ENCODE peak calls at places on chromosomes 2 and 18, in four cellular contexts. Y is HCT116, R is sigmoid colon, H is prostate gland. E is an unnamed sample. For H3K27me3, the result is how much of the 10 kb centered on the place peaks cover.

GRCh38 chr2:155377178-155377780 is 678.8 kb downstream of the KCNJ3 start:
- DNase-seq in H (no peak), R (no peak), Y (peak), E (no peak)

GRCh38 chr2:145184741-145185671 is 665.1 kb upstream of the ZEB2 start:
- DNase-seq in R (no peak), Y (no peak), H (no peak), E (no peak)

GRCh38 chr2:161243873-161244272 is 64.4 kb upstream of the PSMD14 start:
- DNase-seq in H (no peak), R (no peak), Y (no peak), E (no peak)

GRCh38 chr2:9695916-9696315 is 65.1 kb upstream of the YWHAQ start:
- DNase-seq in H (no peak), R (peak), Y (no peak), E (no peak)

GRCh38 chr2:22478329-22478728 is 906.6 kb upstream of the KLHL29 start:
- DNase-seq in R (no peak), Y (no peak), H (no peak), E (no peak)

GRCh38 chr2:159683804-159684203 is 28.5 kb upstream of the MARCHF7 start:
- DNase-seq in R (no peak), H (no peak), Y (no peak), E (no peak)

GRCh38 chr2:169776483-169776802 is 22.2 kb upstream of the SSB start:
- DNase-seq in Y (no peak), H (no peak), R (no peak), E (no peak)

GRCh38 chr2:28991021-28991420 is 9.9 kb downstream of the TOGARAM2 start:
- DNase-seq in H (no peak), Y (no peak), R (peak), E (no peak)

GRCh38 chr2:63881208-63881607 is 39.5 kb downstream of the UGP2 start:
- DNase-seq in R (no peak), Y (no peak), H (no peak), E (no peak)

GRCh38 chr2:105321875-105322646 is 7.5 kb downstream of the TGFBRAP1 start:
- DNase-seq in R (no peak), Y (no peak), H (no peak), E (no peak)

GRCh38 chr2:168559187-168559586 is 103.1 kb downstream of the CERS6 start:
- DNase-seq in H (no peak), Y (peak), R (no peak), E (no peak)

GRCh38 chr2:27747827-27748352 is 23.6 kb upstream of the MRPL33 start:
- DNase-seq in R (no peak), H (no peak), Y (no peak), E (no peak)

GRCh38 chr2:43887176-43887575 is 48.4 kb downstream of the ABCG8 start:
- DNase-seq in R (no peak), Y (no peak), H (no peak), E (no peak)

GRCh38 chr2:150107816-150108215 is 379.7 kb downstream of the RND3 start:
- DNase-seq in R (no peak), H (no peak), Y (no peak), E (no peak)

GRCh38 chr2:216575465-216575864 is 57.8 kb upstream of the IGFBP2 start:
- DNase-seq in Y (no peak), H (no peak), R (no peak), E (no peak)

GRCh38 chr2:2183135-2183534 is 147.9 kb downstream of the MYT1L start:
- DNase-seq in R (no peak), H (no peak), Y (no peak), E (no peak)

GRCh38 chr18:21897811-21898210 is 157.2 kb downstream of the MIB1 start:
- DNase-seq in H (peak), R (no peak), Y (peak), E (no peak)

GRCh38 chr2:178298785-178299212 is 104.5 kb downstream of the OSBPL6 start:
- DNase-seq in Y (peak), H (no peak), R (no peak), E (no peak)

GRCh38 chr2:43729775-43730174 is 44.1 kb upstream of the DYNC2LI1 start:
- DNase-seq in Y (no peak), R (no peak), H (no peak), E (no peak)

GRCh38 chr18:65206551-65207260 is 544.1 kb upstream of the CDH7 start:
- DNase-seq in Y (no peak), H (no peak), R (no peak), E (peak)

GRCh38 chr2:42927334-42928160 is 135.2 kb upstream of the HAAO start:
- DNase-seq in R (no peak), H (no peak), Y (no peak), E (no peak)

GRCh38 chr2:230798769-230799399 is 65.9 kb upstream of the ITM2C start:
- DNase-seq in R (no peak), H (peak), Y (no peak), E (no peak)

GRCh38 chr2:119352357-119352756 is 14.3 kb downstream of the C2orf76 start:
- DNase-seq in R (no peak), H (peak), Y (peak), E (no peak)

GRCh38 chr18:38367473-38367872 is 801.9 kb upstream of the CELF4 start:
- DNase-seq in Y (no peak), R (no peak), H (no peak), E (no peak)

GRCh38 chr2:208250401-208250800 is 4.5 kb downstream of the IDH1 start:
- DNase-seq in Y (no peak), R (no peak), H (no peak), E (no peak)

GRCh38 chr2:102049756-102050443 is 58.1 kb downstream of the IL1R2 start:
- DNase-seq in H (peak), R (peak), Y (no peak), E (no peak)

GRCh38 chr2:60555066-60555793 is 1.8 kb upstream of the BCL11A start:
- DNase-seq in Y (peak), R (peak), H (peak), E (peak)

GRCh38 chr2:65349863-65350262 is 82.5 kb downstream of the SPRED2 start:
- DNase-seq in R (peak), Y (no peak), H (peak), E (no peak)

GRCh38 chr2:136281281-136282117 is 163.6 kb upstream of the CXCR4 start:
- DNase-seq in Y (no peak), H (no peak), R (no peak), E (no peak)

GRCh38 chr18:51890762-51891161 is 449.2 kb upstream of the DCC start:
- DNase-seq in Y (no peak), H (peak), R (no peak), E (no peak)

GRCh38 chr2:10498525-10499274 is 50.6 kb upstream of the ODC1 start:
- DNase-seq in R (no peak), H (no peak), Y (no peak), E (peak)

GRCh38 chr18:44624052-44624451 is 56.6 kb upstream of the SETBP1 start:
- DNase-seq in Y (no peak), H (no peak), R (no peak), E (no peak)

GRCh38 chr18:48408111-48408726 is 964 bp downstream of the ZBTB7C start:
- DNase-seq in H (no peak), Y (no peak), R (no peak), E (peak)

GRCh38 chr2:192195548-192196418 is 1.1 kb upstream of the TMEFF2 start:
- DNase-seq in H (no peak), Y (no peak), R (peak), E (peak)

GRCh38 chr18:44513233-44513632 is 167.5 kb upstream of the SETBP1 start:
- DNase-seq in Y (no peak), R (no peak), H (no peak), E (no peak)

DNA sequence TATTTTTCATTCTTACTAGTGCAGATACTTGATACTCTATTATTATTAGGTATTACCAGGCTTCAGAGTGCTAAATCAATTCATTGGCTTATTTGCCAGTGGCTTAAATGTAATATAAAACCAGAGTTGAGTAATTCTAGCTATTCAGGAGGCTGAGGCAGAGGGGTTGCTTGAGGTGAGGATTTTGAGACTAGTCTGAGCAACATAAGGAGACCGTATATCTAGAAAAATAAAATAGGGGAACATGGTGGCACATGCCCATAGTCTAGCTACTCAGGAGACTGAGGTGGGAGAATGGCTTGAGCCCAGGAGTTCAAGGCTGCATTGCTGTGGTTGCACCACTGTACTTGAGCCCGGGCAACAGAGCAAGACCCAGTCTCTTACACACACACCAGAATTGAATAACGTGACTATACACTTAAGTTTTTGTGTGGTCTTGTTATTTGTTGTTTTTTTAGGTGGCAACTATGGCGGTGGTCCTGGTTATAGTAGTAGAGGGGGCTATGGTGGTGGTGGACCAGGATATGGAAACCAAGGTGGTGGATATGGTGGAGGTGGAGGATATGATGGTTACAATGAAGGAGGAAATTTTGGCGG is 4.8 kb downstream of the HNRNPA3 start:
- DNase-seq in H (no peak), Y (no peak), R (no peak), E (no peak)
- TF ChIP-seq POLR2AphosphoS5 in H (no peak), Y (peak), R (no peak), E (no peak)

GRCh38 chr2:240455227-240455718 is 19.8 kb downstream of the GPC1 start:
- DNase-seq in H (no peak), R (no peak), Y (no peak), E (no peak)
- H3K27me3 ChIP-seq in H (under half), R (under half), Y (under half), E (under half)

DNA sequence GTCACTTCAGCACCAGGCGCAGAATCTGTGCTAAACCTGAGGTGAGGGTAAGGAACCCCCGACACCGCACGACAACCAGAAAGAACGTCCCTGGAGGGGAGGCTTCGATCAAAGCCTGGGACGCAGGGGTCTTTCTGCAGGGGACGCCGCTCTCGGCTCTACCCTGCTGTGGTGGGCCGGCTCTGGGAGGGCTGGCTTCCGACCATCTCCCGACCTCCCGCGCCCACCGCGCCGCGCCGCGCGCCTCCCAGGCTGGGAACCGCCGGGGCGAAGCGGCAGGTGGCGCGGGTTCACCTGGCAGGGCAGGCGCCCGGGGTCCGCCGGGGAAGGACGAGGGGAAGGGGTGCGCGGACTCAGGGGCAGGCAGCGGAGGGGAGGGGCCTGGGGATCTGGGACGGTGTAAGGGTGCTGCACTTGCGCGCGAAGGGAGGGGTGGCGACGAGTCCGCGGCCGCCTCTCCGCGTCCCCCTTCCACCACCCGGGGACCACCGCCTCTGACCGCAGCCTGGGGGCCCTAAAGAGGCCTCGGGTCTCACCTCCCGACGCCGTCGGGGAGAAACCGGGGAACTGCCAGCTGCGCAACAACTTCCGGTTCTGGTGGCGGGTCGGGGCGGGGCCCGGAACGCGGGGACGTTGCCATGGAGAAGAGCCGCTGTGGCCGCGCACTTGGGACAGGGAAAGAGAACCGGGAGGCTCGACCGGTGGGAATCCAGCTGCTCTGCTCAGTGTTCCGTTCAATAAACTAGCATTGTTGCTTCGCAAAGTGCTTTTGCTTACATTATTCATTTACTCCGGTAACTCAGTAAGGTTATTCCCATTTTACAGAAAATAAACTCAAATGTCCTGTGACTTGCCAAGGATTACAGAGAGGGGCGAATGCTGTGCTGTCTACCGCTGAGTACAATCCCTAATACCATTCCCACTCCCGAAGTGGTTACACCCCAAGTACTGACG is at the start of gene ZNF396:
- DNase-seq in Y (peak), H (peak), R (peak), E (peak)
- TF ChIP-seq POLR2AphosphoS5 in Y (peak), H (peak), R (no peak), E (peak)

GRCh38 chr2:47572136-47572535 is 169.2 kb downstream of the MSH2 start:
- DNase-seq in Y (no peak), H (no peak), R (no peak), E (no peak)
- H3K27me3 ChIP-seq in Y (under half), H (under half), R (half or more), E (half or more)

DNA sequence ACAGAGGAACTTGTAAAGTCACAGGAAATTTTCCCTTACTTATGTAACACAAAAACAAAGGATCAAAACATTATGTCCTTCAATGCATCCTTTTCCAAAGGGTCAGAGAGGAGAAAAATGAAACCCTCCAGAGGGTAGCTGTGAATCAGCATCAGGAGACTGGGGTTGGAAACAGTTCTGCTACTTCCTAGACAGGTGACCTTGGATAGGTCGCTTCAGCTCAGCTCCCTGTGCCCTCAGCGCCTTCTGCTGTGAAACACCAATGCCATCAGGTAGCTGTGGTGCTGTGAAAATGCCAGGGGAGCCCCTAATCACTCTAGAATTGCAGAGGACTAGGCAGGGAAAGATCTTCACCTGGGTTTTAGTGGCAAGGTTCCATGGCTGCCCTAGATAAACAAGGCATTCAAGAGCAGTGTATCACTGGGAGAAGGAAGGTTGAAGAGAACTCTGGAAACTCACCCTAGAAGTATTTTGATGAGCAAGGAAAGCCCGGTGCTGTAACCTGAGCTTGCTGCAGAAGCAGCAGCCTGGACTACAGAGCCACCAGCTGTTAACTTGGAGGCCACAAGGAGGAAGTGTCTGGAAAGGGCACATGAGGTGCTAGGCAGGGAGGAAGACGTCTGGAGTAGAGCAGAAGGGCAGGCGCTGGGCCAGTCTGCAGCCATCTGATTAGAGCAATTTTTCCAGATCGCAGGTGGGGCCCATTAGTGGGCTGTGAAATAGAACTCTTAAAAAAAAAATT is 100.7 kb upstream of the MCFD2 start:
- DNase-seq in R (no peak), H (peak), Y (peak), E (no peak)
- TF ChIP-seq POLR2AphosphoS5 in R (peak), H (peak), Y (peak), E (peak)

E was measured in spleen.